ENCODE peak calls at places on chromosomes 3 and 15, in seven cellular contexts. One of them, this sample, is unnamed.

GRCh38 chr3:187281191-187281714 is 10.3 kb downstream of the MASP1 start:
- DNase-seq in pancreas: no peak
- DNase-seq in epithelial cell of proximal tubule: no peak
- DNase-seq in NB4: no peak
- DNase-seq in heart right ventricle: no peak
- DNase-seq in fibroblast of mammary gland: peak
- DNase-seq in choroid plexus epithelial cell: peak
- DNase-seq in this sample: no peak

GRCh38 chr15:59051867-59052861 is 52.8 kb upstream of the CCNB2 start:
- DNase-seq in pancreas: no peak
- DNase-seq in epithelial cell of proximal tubule: no peak
- DNase-seq in NB4: no peak
- DNase-seq in heart right ventricle: no peak
- DNase-seq in fibroblast of mammary gland: no peak
- DNase-seq in choroid plexus epithelial cell: no peak
- DNase-seq in this sample: no peak

GRCh38 chr3:86845731-86846130 is 145.2 kb downstream of the VGLL3 start:
- DNase-seq in pancreas: no peak
- DNase-seq in epithelial cell of proximal tubule: no peak
- DNase-seq in NB4: no peak
- DNase-seq in heart right ventricle: no peak
- DNase-seq in fibroblast of mammary gland: no peak
- DNase-seq in choroid plexus epithelial cell: no peak
- DNase-seq in this sample: no peak

GRCh38 chr3:50260027-50260941 is 8.7 kb upstream of the SEMA3B start:
- DNase-seq in pancreas: peak
- DNase-seq in epithelial cell of proximal tubule: no peak
- DNase-seq in NB4: peak
- DNase-seq in heart right ventricle: peak
- DNase-seq in fibroblast of mammary gland: peak
- DNase-seq in choroid plexus epithelial cell: peak
- DNase-seq in this sample: peak

GRCh38 chr3:71244153-71245051 is 339.1 kb downstream of the FOXP1 start:
- DNase-seq in pancreas: no peak
- DNase-seq in epithelial cell of proximal tubule: no peak
- DNase-seq in NB4: no peak
- DNase-seq in heart right ventricle: no peak
- DNase-seq in fibroblast of mammary gland: peak
- DNase-seq in choroid plexus epithelial cell: peak
- DNase-seq in this sample: no peak

GRCh38 chr3:67875338-67875737 is 220.9 kb upstream of the SUCLG2 start:
- DNase-seq in pancreas: peak
- DNase-seq in epithelial cell of proximal tubule: no peak
- DNase-seq in NB4: no peak
- DNase-seq in heart right ventricle: no peak
- DNase-seq in fibroblast of mammary gland: peak
- DNase-seq in choroid plexus epithelial cell: no peak
- DNase-seq in this sample: no peak

GRCh38 chr3:167913218-167913902 is 177.8 kb downstream of the SERPINI1 start:
- DNase-seq in pancreas: no peak
- DNase-seq in epithelial cell of proximal tubule: no peak
- DNase-seq in NB4: peak
- DNase-seq in heart right ventricle: no peak
- DNase-seq in fibroblast of mammary gland: peak
- DNase-seq in choroid plexus epithelial cell: peak
- DNase-seq in this sample: no peak

GRCh38 chr15:70523634-70524033 is 239.7 kb downstream of the UACA start:
- DNase-seq in pancreas: no peak
- DNase-seq in epithelial cell of proximal tubule: no peak
- DNase-seq in NB4: no peak
- DNase-seq in heart right ventricle: no peak
- DNase-seq in fibroblast of mammary gland: no peak
- DNase-seq in choroid plexus epithelial cell: no peak
- DNase-seq in this sample: no peak

GRCh38 chr3:194475978-194476377 is 10.8 kb downstream of the ATP13A3 start:
- DNase-seq in pancreas: no peak
- DNase-seq in epithelial cell of proximal tubule: no peak
- DNase-seq in NB4: no peak
- DNase-seq in heart right ventricle: no peak
- DNase-seq in fibroblast of mammary gland: no peak
- DNase-seq in choroid plexus epithelial cell: no peak
- DNase-seq in this sample: no peak

GRCh38 chr15:43185161-43186002 is at the start of gene CCNDBP1:
- DNase-seq in pancreas: peak
- DNase-seq in epithelial cell of proximal tubule: no peak
- DNase-seq in NB4: peak
- DNase-seq in heart right ventricle: peak
- DNase-seq in fibroblast of mammary gland: peak
- DNase-seq in choroid plexus epithelial cell: peak
- DNase-seq in this sample: peak

GRCh38 chr3:189868061-189868460 is 236.9 kb downstream of the TP63 start:
- DNase-seq in pancreas: no peak
- DNase-seq in epithelial cell of proximal tubule: no peak
- DNase-seq in NB4: no peak
- DNase-seq in heart right ventricle: no peak
- DNase-seq in fibroblast of mammary gland: no peak
- DNase-seq in choroid plexus epithelial cell: no peak
- DNase-seq in this sample: no peak

GRCh38 chr15:64938192-64938591 is 26.5 kb downstream of the ANKDD1A start:
- DNase-seq in pancreas: no peak
- DNase-seq in epithelial cell of proximal tubule: no peak
- DNase-seq in NB4: no peak
- DNase-seq in heart right ventricle: no peak
- DNase-seq in fibroblast of mammary gland: peak
- DNase-seq in choroid plexus epithelial cell: peak
- DNase-seq in this sample: no peak

GRCh38 chr3:180358179-180358578 is 243.8 kb upstream of the TTC14 start:
- DNase-seq in pancreas: no peak
- DNase-seq in epithelial cell of proximal tubule: no peak
- DNase-seq in NB4: no peak
- DNase-seq in heart right ventricle: no peak
- DNase-seq in fibroblast of mammary gland: peak
- DNase-seq in choroid plexus epithelial cell: no peak
- DNase-seq in this sample: no peak

GRCh38 chr3:123663977-123664376 is 79.1 kb upstream of the HACD2 start:
- DNase-seq in pancreas: no peak
- DNase-seq in epithelial cell of proximal tubule: no peak
- DNase-seq in NB4: no peak
- DNase-seq in heart right ventricle: peak
- DNase-seq in fibroblast of mammary gland: no peak
- DNase-seq in choroid plexus epithelial cell: no peak
- DNase-seq in this sample: no peak

GRCh38 chr3:180594631-180595348 is 7.2 kb upstream of the TTC14 start:
- DNase-seq in pancreas: no peak
- DNase-seq in epithelial cell of proximal tubule: peak
- DNase-seq in NB4: peak
- DNase-seq in heart right ventricle: no peak
- DNase-seq in fibroblast of mammary gland: peak
- DNase-seq in choroid plexus epithelial cell: peak
- DNase-seq in this sample: no peak

GRCh38 chr3:167653750-167654149 is at the start of gene WDR49:
- DNase-seq in pancreas: peak
- DNase-seq in epithelial cell of proximal tubule: no peak
- DNase-seq in NB4: peak
- DNase-seq in heart right ventricle: no peak
- DNase-seq in fibroblast of mammary gland: no peak
- DNase-seq in choroid plexus epithelial cell: peak
- DNase-seq in this sample: no peak

GRCh38 chr15:51444112-51444511 is 102.7 kb downstream of the GLDN start:
- DNase-seq in pancreas: no peak
- DNase-seq in epithelial cell of proximal tubule: no peak
- DNase-seq in NB4: no peak
- DNase-seq in heart right ventricle: no peak
- DNase-seq in fibroblast of mammary gland: no peak
- DNase-seq in choroid plexus epithelial cell: no peak
- DNase-seq in this sample: no peak

GRCh38 chr15:43852607-43853006 is 25.8 kb downstream of the WDR76 start:
- DNase-seq in pancreas: no peak
- DNase-seq in epithelial cell of proximal tubule: no peak
- DNase-seq in NB4: no peak
- DNase-seq in heart right ventricle: no peak
- DNase-seq in fibroblast of mammary gland: no peak
- DNase-seq in choroid plexus epithelial cell: no peak
- DNase-seq in this sample: no peak

GRCh38 chr15:82944038-82944437 is 8.5 kb downstream of the HOMER2 start:
- DNase-seq in pancreas: no peak
- DNase-seq in epithelial cell of proximal tubule: no peak
- DNase-seq in NB4: no peak
- DNase-seq in heart right ventricle: no peak
- DNase-seq in fibroblast of mammary gland: no peak
- DNase-seq in choroid plexus epithelial cell: no peak
- DNase-seq in this sample: no peak
- H3K4me3 ChIP-seq in pancreas: no peak
- H3K4me3 ChIP-seq in epithelial cell of proximal tubule: no peak
- H3K4me3 ChIP-seq in NB4: no peak
- H3K4me3 ChIP-seq in heart right ventricle: no peak
- H3K4me3 ChIP-seq in fibroblast of mammary gland: no peak
- H3K4me3 ChIP-seq in choroid plexus epithelial cell: no peak
- H3K4me3 ChIP-seq in this sample: no peak

GRCh38 chr15:91980502-91981267 is 127.2 kb downstream of the SLCO3A1 start:
- DNase-seq in pancreas: no peak
- DNase-seq in epithelial cell of proximal tubule: no peak
- DNase-seq in NB4: no peak
- DNase-seq in heart right ventricle: no peak
- DNase-seq in fibroblast of mammary gland: no peak
- DNase-seq in choroid plexus epithelial cell: no peak
- DNase-seq in this sample: no peak

GRCh38 chr15:91985297-91985696 is 131.8 kb downstream of the SLCO3A1 start:
- DNase-seq in pancreas: no peak
- DNase-seq in epithelial cell of proximal tubule: no peak
- DNase-seq in NB4: no peak
- DNase-seq in heart right ventricle: no peak
- DNase-seq in fibroblast of mammary gland: no peak
- DNase-seq in choroid plexus epithelial cell: no peak
- DNase-seq in this sample: no peak

GRCh38 chr15:91984006-91984405 is 130.5 kb downstream of the SLCO3A1 start:
- DNase-seq in pancreas: no peak
- DNase-seq in epithelial cell of proximal tubule: no peak
- DNase-seq in NB4: no peak
- DNase-seq in heart right ventricle: no peak
- DNase-seq in fibroblast of mammary gland: no peak
- DNase-seq in choroid plexus epithelial cell: no peak
- DNase-seq in this sample: no peak

GRCh38 chr15:91981802-91982201 is 128.3 kb downstream of the SLCO3A1 start:
- DNase-seq in pancreas: no peak
- DNase-seq in epithelial cell of proximal tubule: no peak
- DNase-seq in NB4: no peak
- DNase-seq in heart right ventricle: no peak
- DNase-seq in fibroblast of mammary gland: no peak
- DNase-seq in choroid plexus epithelial cell: no peak
- DNase-seq in this sample: no peak

GRCh38 chr15:91982401-91982800 is 128.9 kb downstream of the SLCO3A1 start:
- DNase-seq in pancreas: no peak
- DNase-seq in epithelial cell of proximal tubule: no peak
- DNase-seq in NB4: peak
- DNase-seq in heart right ventricle: no peak
- DNase-seq in fibroblast of mammary gland: no peak
- DNase-seq in choroid plexus epithelial cell: no peak
- DNase-seq in this sample: no peak
- TF ChIP-seq CTCF in pancreas: no peak
- TF ChIP-seq CTCF in epithelial cell of proximal tubule: peak
- TF ChIP-seq CTCF in NB4: no peak
- TF ChIP-seq CTCF in heart right ventricle: no peak
- TF ChIP-seq CTCF in fibroblast of mammary gland: no peak
- TF ChIP-seq CTCF in choroid plexus epithelial cell: no peak
- TF ChIP-seq CTCF in this sample: no peak

DNA sequence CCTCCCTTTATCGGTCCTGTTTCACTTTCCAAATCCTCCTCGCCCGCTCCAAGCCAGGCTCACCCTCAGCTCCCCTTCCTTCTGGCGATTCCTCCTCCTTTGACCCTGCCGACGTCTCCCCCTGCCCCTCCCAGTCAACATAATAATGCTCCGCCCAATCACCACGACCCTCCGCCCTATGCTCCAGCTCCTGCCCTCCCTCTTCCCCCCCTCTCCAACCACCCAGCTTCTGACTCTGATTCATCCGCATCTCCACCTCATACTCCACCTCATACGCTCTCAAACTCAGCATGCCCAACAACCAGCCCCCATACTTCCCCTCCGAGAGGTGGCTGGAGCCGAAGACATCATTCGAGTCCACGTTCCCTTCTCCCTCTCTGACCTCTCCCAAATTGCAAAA is 7.1 kb upstream of the AADAC start:
- DNase-seq in pancreas: no peak
- DNase-seq in epithelial cell of proximal tubule: no peak
- DNase-seq in NB4: no peak
- DNase-seq in heart right ventricle: no peak
- DNase-seq in fibroblast of mammary gland: no peak
- DNase-seq in choroid plexus epithelial cell: no peak
- DNase-seq in this sample: no peak
- H3K4me3 ChIP-seq in pancreas: no peak
- H3K4me3 ChIP-seq in epithelial cell of proximal tubule: no peak
- H3K4me3 ChIP-seq in NB4: no peak
- H3K4me3 ChIP-seq in heart right ventricle: no peak
- H3K4me3 ChIP-seq in fibroblast of mammary gland: no peak
- H3K4me3 ChIP-seq in choroid plexus epithelial cell: no peak
- H3K4me3 ChIP-seq in this sample: no peak

GRCh38 chr15:85689729-85690128 is 105.0 kb downstream of the KLHL25 start:
- DNase-seq in pancreas: no peak
- DNase-seq in epithelial cell of proximal tubule: no peak
- DNase-seq in NB4: peak
- DNase-seq in heart right ventricle: no peak
- DNase-seq in fibroblast of mammary gland: peak
- DNase-seq in choroid plexus epithelial cell: peak
- DNase-seq in this sample: no peak
- TF ChIP-seq CTCF in pancreas: no peak
- TF ChIP-seq CTCF in epithelial cell of proximal tubule: no peak
- TF ChIP-seq CTCF in NB4: no peak
- TF ChIP-seq CTCF in heart right ventricle: no peak
- TF ChIP-seq CTCF in fibroblast of mammary gland: no peak
- TF ChIP-seq CTCF in choroid plexus epithelial cell: no peak
- TF ChIP-seq CTCF in this sample: no peak